ENCODE peak calls at places on chromosomes 12 and 14, in six cellular contexts. D, C, U, R, Q and M are unnamed samples.
A peak's percentile ranks its signal among the peaks of the same experiment; 100 is the strongest.

GRCh38 chr12:13234045-13234641 is 37.6 kb downstream of the EMP1 start:
- DNase-seq in R (no peak), C (peak; percentile 61), U (no peak), Q (peak; percentile 35), D (peak; percentile 70), M (no peak)

GRCh38 chr14:89466939-89467338 is 49.9 kb upstream of the FOXN3 start:
- DNase-seq in D (peak; percentile 22), U (no peak), R (no peak), C (no peak), Q (no peak), M (no peak)

GRCh38 chr14:105034314-105035039 is 13.6 kb upstream of the CDCA4 start:
- DNase-seq in U (no peak), Q (no peak), R (no peak), D (no peak), C (no peak), M (no peak)

GRCh38 chr12:32163596-32163995 is 56.9 kb downstream of the BICD1 start:
- DNase-seq in C (no peak), R (no peak), U (no peak), D (peak; percentile 50), Q (no peak), M (no peak)

GRCh38 chr12:4421590-4422031 is 24.0 kb downstream of the FGF6 start:
- DNase-seq in R (no peak), U (no peak), D (peak; percentile 36), Q (peak; percentile 29), C (no peak), M (no peak)

GRCh38 chr14:58276208-58276607 is 22.1 kb upstream of the ARID4A start:
- DNase-seq in U (no peak), Q (no peak), R (no peak), D (no peak), C (no peak), M (no peak)

GRCh38 chr12:123390415-123391093 is 6.6 kb downstream of the KMT5A start:
- DNase-seq in R (no peak), U (no peak), C (no peak), Q (peak; percentile 27), D (no peak), M (no peak)

GRCh38 chr14:45112886-45113772 is 21.2 kb downstream of the FKBP3 start:
- DNase-seq in R (no peak), U (no peak), C (no peak), D (peak; percentile 62), Q (no peak), M (no peak)

GRCh38 chr14:92659765-92660561 is 88.5 kb downstream of the LGMN start:
- DNase-seq in D (no peak), U (no peak), R (no peak), Q (peak; percentile 98), C (peak; percentile 64), M (no peak)

GRCh38 chr12:124026755-124027745 is 54.0 kb downstream of the ZNF664 start:
- DNase-seq in U (no peak), R (no peak), C (no peak), Q (no peak), D (peak; percentile 86), M (no peak)

GRCh38 chr14:53265025-53265424 is 111.9 kb upstream of the DDHD1 start:
- DNase-seq in R (no peak), U (no peak), D (no peak), C (no peak), Q (no peak), M (no peak)

GRCh38 chr12:123498126-123498825 is 35.2 kb downstream of the RILPL1 start:
- DNase-seq in Q (no peak), U (no peak), C (no peak), D (no peak), R (no peak), M (no peak)

GRCh38 chr12:119710374-119710773 is 42.4 kb downstream of the PRKAB1 start:
- DNase-seq in D (no peak), R (no peak), Q (no peak), U (no peak), C (peak; percentile 56), M (no peak)

GRCh38 chr14:28365510-28365909 is 401.1 kb upstream of the FOXG1 start:
- DNase-seq in Q (no peak), U (no peak), D (no peak), R (no peak), C (no peak), M (no peak)

GRCh38 chr12:25811656-25812126 is 146.8 kb upstream of the RASSF8 start:
- DNase-seq in U (no peak), C (no peak), Q (no peak), R (no peak), D (peak; percentile 36), M (peak; percentile 24)

GRCh38 chr14:69317780-69318179 is 57.8 kb downstream of the GALNT16 start:
- DNase-seq in Q (no peak), U (peak; percentile 63), D (no peak), C (no peak), R (no peak), M (no peak)

DNA sequence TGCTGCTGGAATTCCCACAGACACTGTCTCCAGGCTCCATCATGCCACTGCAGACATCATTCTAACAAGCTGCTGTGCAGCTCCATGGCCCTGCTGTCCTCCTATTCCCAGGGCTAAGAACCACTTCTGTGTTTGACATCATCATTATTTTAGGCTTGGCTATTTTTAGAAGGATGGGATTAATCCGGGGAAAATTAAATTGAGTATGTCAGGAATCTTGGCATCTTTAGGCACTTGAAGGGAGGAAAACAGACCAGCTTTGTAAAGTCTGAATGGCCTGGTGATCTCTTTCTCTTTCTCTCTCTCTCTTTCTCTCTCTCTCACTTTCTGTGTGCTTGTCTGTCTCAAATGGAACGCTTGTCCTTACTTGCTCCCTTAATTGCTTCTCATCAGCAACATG is 568.3 kb upstream of the FLRT2 start:
- DNase-seq in U (no peak), C (no peak), Q (no peak), R (no peak), D (no peak), M (no peak)
- H3K4me3 ChIP-seq in U (no peak overlapping the region), C (no peak overlapping the region), Q (no peak overlapping the region), R (no peak overlapping the region), D (no peak overlapping the region), M (no peak overlapping the region)

DNA sequence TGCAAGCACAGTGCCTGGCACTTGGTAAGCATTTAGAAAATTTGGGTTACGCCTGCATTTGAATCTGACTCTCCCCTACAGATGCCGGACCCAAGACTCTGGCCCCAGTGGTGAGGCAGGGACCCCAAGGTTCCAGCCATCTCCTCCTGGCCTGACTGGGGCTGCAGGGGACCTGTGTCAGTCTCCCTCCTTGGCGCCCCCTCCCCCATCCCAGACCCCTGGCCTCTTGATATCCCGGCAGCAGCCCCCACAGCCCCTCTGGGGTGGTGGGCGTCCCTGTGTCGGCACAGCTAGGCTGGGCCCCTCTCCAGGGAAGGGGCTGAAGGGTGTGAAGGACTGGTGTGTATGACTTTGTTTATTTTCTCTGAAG is 25.1 kb upstream of the COL2A1 start:
- DNase-seq in R (no peak), U (no peak), C (no peak), Q (no peak), D (no peak), M (no peak)
- H3K27me3 ChIP-seq in R (peaks cover 46% of the 10 kb centered on the region), U (no peaks in the 10 kb centered on the region), C (no peaks in the 10 kb centered on the region), Q (no peaks in the 10 kb centered on the region), D (peaks cover 54% of the 10 kb centered on the region), M (peaks cover 14% of the 10 kb centered on the region)

DNA sequence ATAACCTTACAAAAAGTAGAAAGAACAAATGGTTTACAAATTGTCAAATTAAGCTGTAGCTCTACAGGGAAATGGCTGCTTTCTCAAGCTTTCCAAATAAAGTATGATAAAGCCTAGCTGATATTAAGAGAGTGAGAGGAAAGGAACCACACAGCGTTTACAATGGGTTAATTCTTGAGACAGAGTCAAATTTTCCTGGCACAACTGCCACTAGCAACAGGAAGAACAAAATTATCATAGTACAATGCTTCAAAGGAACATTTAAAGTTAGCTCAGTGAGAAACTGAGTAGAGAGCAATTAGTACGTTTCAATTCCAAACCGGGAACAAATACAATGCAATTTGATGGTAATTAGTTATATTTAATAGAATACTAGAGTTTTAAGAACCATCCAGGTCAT is 116.0 kb downstream of the PPP1R12A start:
- DNase-seq in Q (no peak), U (no peak), D (no peak), C (no peak), R (no peak), M (no peak)
- H3K4me3 ChIP-seq in Q (no peak overlapping the region), U (no peak overlapping the region), D (no peak overlapping the region), C (no peak overlapping the region), R (no peak overlapping the region), M (no peak overlapping the region)

DNA sequence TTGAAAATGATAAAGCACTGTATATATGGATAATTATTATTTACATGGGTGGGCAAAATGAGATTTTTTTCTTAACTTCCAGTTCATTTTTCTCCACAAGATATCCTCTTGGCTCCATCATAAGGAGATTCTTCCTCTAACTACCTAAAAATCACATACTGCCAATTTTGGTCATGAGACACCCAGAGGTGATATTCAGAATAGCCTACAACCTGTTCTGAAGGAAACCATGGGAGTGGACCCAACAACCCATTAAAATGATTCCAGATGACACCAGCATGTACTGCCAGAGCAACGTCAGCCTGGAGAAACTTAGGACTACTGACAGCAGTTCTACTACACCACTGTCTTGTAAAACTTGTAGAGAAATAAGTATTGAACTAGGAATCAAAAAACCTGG is 136.3 kb upstream of the TMPO start:
- DNase-seq in U (no peak), D (no peak), Q (no peak), C (no peak), R (no peak), M (no peak)
- H3K27me3 ChIP-seq in U (no peaks in the 10 kb centered on the region), D (peaks cover 6% of the 10 kb centered on the region), Q (peaks cover 29% of the 10 kb centered on the region), C (no peaks in the 10 kb centered on the region), R (peaks cover 10% of the 10 kb centered on the region), M (no peaks in the 10 kb centered on the region)